ENCODE peak calls at places on chromosomes 4 and X, in eight cellular contexts. G is endothelial cell of umbilical vein; W is uterus; U is stimulated activated CD8-positive, alpha-beta memory T cell treated with anti-CD3 and anti-CD28 coated beads, Interleukin-12 subunit alpha, Interleukin-12 subunit beta, amount 100 ng/mL, for 1 hour; F is tibial artery; V is NCI-H748 treated with DMSO at 0.1 percent for 48 hours; B is astrocyte of the spinal cord; H is B cell. J is an unnamed sample.

GRCh38 chr4:26803462-26803861 is 57.2 kb upstream of the STIM2 start:
- DNase-seq in W (no peak), B (no peak), F (no peak), G (no peak), V (no peak), H (no peak), U (no peak), J (no peak)

GRCh38 chrX:110791206-110791605 is 4.4 kb downstream of the CHRDL1 start:
- DNase-seq in H (no peak), B (no peak), G (no peak), V (no peak), W (no peak), U (no peak), F (no peak), J (no peak)

GRCh38 chr4:186554485-186554884 is 882 bp downstream of the MTNR1A start:
- DNase-seq in B (no peak), V (peak), F (no peak), U (no peak), G (no peak), H (no peak), W (no peak), J (no peak)

GRCh38 chrX:74061879-74062278 is 242.1 kb upstream of the ZCCHC13 start:
- DNase-seq in B (no peak), H (no peak), V (no peak), U (no peak), F (no peak), G (no peak), W (no peak), J (no peak)

GRCh38 chr4:4402966-4403365 is 16.1 kb downstream of the NSG1 start:
- DNase-seq in G (no peak), F (no peak), V (no peak), U (no peak), W (no peak), B (no peak), H (no peak), J (no peak)

GRCh38 chr4:7324651-7325121 is 110.0 kb downstream of the PSAPL1 start:
- DNase-seq in B (no peak), G (no peak), U (peak), V (no peak), F (no peak), W (no peak), H (no peak), J (peak)

GRCh38 chrX:150906694-150907093 is 8.2 kb upstream of the CD99L2 start:
- DNase-seq in H (no peak), F (no peak), B (no peak), G (no peak), U (no peak), W (no peak), V (no peak), J (no peak)

GRCh38 chr4:177696438-177696966 is 254.3 kb upstream of the AGA start:
- DNase-seq in F (no peak), B (no peak), G (no peak), U (no peak), V (no peak), W (no peak), H (no peak), J (no peak)

GRCh38 chr4:169440446-169440845 is 169.7 kb upstream of the SH3RF1 start:
- DNase-seq in B (peak), V (no peak), U (no peak), F (peak), H (no peak), W (no peak), G (peak), J (no peak)

GRCh38 chr4:7020290-7020689 is 22.9 kb upstream of the TADA2B start:
- DNase-seq in V (no peak), F (no peak), W (no peak), B (no peak), H (no peak), G (no peak), U (no peak), J (no peak)

GRCh38 chrX:101659601-101660063 is at the start of gene ARMCX2:
- DNase-seq in B (peak), H (peak), W (peak), F (peak), V (peak), U (no peak), G (peak), J (peak)

GRCh38 chr4:14294611-14295010 is 667.1 kb upstream of the BOD1L1 start:
- DNase-seq in F (no peak), H (no peak), W (no peak), U (no peak), G (no peak), V (no peak), B (peak), J (no peak)

GRCh38 chrX:72236841-72237240 is 2.0 kb downstream of the ERCC6L start:
- DNase-seq in U (no peak), W (no peak), V (no peak), F (no peak), H (no peak), G (no peak), B (no peak), J (no peak)

GRCh38 chr4:78298618-78299017 is 241.5 kb downstream of the FRAS1 start:
- DNase-seq in G (no peak), W (no peak), V (no peak), B (peak), H (no peak), F (no peak), U (no peak), J (no peak)

GRCh38 chrX:109992203-109992602 is 10.7 kb upstream of the TMEM164 start:
- DNase-seq in U (no peak), H (no peak), G (no peak), W (no peak), B (no peak), V (no peak), F (no peak), J (no peak)

GRCh38 chr4:185421366-185422124 is 4.2 kb downstream of the UFSP2 start:
- DNase-seq in V (no peak), W (no peak), H (no peak), G (no peak), U (no peak), F (no peak), B (peak), J (no peak)

GRCh38 chrX:53449632-53450031 is 15.5 kb upstream of the HSD17B10 start:
- DNase-seq in F (no peak), H (no peak), U (no peak), G (no peak), W (no peak), V (no peak), B (no peak), J (no peak)

GRCh38 chrX:3713937-3714434 is 537 bp upstream of the PRKX start:
- DNase-seq in G (no peak), H (no peak), U (no peak), B (no peak), V (no peak), W (no peak), F (no peak), J (no peak)

GRCh38 chr4:125434136-125434535 is 119.4 kb downstream of the FAT4 start:
- DNase-seq in V (no peak), F (no peak), U (no peak), W (no peak), H (no peak), B (no peak), G (no peak), J (no peak)

GRCh38 chr4:182286035-182286434 is 42.8 kb downstream of the TENM3 start:
- DNase-seq in G (no peak), W (no peak), B (peak), U (no peak), F (no peak), H (no peak), V (no peak), J (no peak)

GRCh38 chr4:37068580-37068979 is 176.0 kb upstream of the NWD2 start:
- DNase-seq in V (no peak), F (no peak), B (no peak), G (no peak), H (no peak), U (no peak), W (no peak), J (no peak)

GRCh38 chr4:55729306-55730142 is 90.1 kb upstream of the EXOC1L start:
- DNase-seq in V (no peak), W (no peak), U (no peak), F (no peak), H (no peak), G (no peak), B (no peak), J (no peak)

GRCh38 chrX:134171661-134172587 is 65.1 kb upstream of the CCDC160 start:
- DNase-seq in B (no peak), F (peak), G (peak), H (no peak), V (no peak), U (no peak), W (no peak), J (no peak)

GRCh38 chr4:126969360-126969759 is 663.4 kb upstream of the INTU start:
- DNase-seq in F (no peak), V (no peak), U (no peak), W (no peak), B (peak), H (no peak), G (no peak), J (no peak)

GRCh38 chr4:142582340-142582739 is 263.8 kb downstream of the INPP4B start:
- DNase-seq in H (no peak), W (no peak), B (no peak), G (no peak), U (no peak), F (no peak), V (no peak), J (no peak)

GRCh38 chr4:19119904-19120303 is 1098.3 kb upstream of the LCORL start:
- DNase-seq in V (no peak), W (no peak), G (no peak), U (no peak), F (no peak), B (no peak), H (no peak), J (no peak)

GRCh38 chrX:105765691-105766090 is 56.6 kb upstream of the NRK start:
- DNase-seq in W (no peak), U (no peak), F (no peak), B (no peak), G (no peak), V (no peak), H (no peak), J (no peak)

GRCh38 chrX:149937881-149938426 is 337 bp downstream of the EOLA2 start:
- DNase-seq in F (peak), B (peak), G (no peak), H (no peak), W (no peak), U (no peak), V (no peak), J (no peak)

GRCh38 chr4:187893418-187893817 is 102.2 kb upstream of the ZFP42 start:
- DNase-seq in W (no peak), U (no peak), V (no peak), G (no peak), B (no peak), H (no peak), F (no peak), J (no peak)

GRCh38 chr4:123415977-123416376 is 19.4 kb downstream of the SPRY1 start:
- DNase-seq in U (no peak), F (no peak), G (peak), B (peak), H (no peak), W (no peak), V (no peak), J (no peak)

GRCh38 chr4:16532240-16532990 is 306.1 kb upstream of the TAPT1 start:
- DNase-seq in G (peak), W (peak), V (no peak), B (peak), F (peak), U (no peak), H (no peak), J (no peak)

GRCh38 chr4:159416073-159416472 is 313.2 kb downstream of the RAPGEF2 start:
- DNase-seq in H (no peak), U (no peak), G (no peak), V (no peak), B (no peak), F (no peak), W (no peak), J (no peak)

J was measured in COR-L47.